ENCODE peak calls at places on chromosomes 7 and 10, in six cellular contexts. E is NAMALWA, M is ecto neural progenitor cell, K is chondrocyte, A is head of caudate nucleus, F is NCI-H774. H is an unnamed sample.

GRCh38 chr10:88232029-88232895 is 350.9 kb downstream of the RNLS start:
- DNase-seq in E (no peak), M (no peak), K (no peak), A (no peak), F (no peak), H (peak; percentile 50)

GRCh38 chr10:92688927-92689662 is 660 bp upstream of the HHEX start:
- DNase-seq in E (peak; percentile 53), M (peak; percentile 66), K (no peak), A (no peak), F (no peak), H (peak; percentile 48)

GRCh38 chr10:119340893-119341235 is 133.5 kb downstream of the GRK5 start:
- DNase-seq in E (no peak), M (no peak), K (no peak), A (no peak), F (no peak), H (no peak)

GRCh38 chr7:16644624-16644986 is 949 bp downstream of the ANKMY2 start:
- DNase-seq in E (no peak), M (peak; percentile 61), K (peak; percentile 81), A (peak; percentile 27), F (no peak), H (peak; percentile 52)

GRCh38 chr10:71694567-71694968 is 25.0 kb downstream of the C10orf105 start:
- DNase-seq in E (peak; percentile 74), M (no peak), K (no peak), A (no peak), F (no peak), H (no peak)

GRCh38 chr10:70130878-70131559 is 1.6 kb downstream of the AIFM2 start:
- DNase-seq in E (no peak), M (no peak), K (no peak), A (no peak), F (no peak), H (peak; percentile 46)

GRCh38 chr7:87833130-87833529 is 43.0 kb downstream of the SLC25A40 start:
- DNase-seq in E (no peak), M (no peak), K (no peak), A (no peak), F (no peak), H (no peak)

GRCh38 chr7:22969010-22969431 is 44.9 kb downstream of the HYCC1 start:
- DNase-seq in E (no peak), M (no peak), K (no peak), A (no peak), F (no peak), H (no peak)

GRCh38 chr7:87107949-87108757 is 44.1 kb upstream of the DMTF1 start:
- DNase-seq in E (no peak), M (no peak), K (no peak), A (peak; percentile 11), F (no peak), H (no peak)

GRCh38 chr10:100637785-100638184 is 102.0 kb downstream of the HIF1AN start:
- DNase-seq in E (peak; percentile 46), M (peak; percentile 86), K (no peak), A (no peak), F (no peak), H (no peak)

GRCh38 chr10:83545901-83546391 is 593.4 kb upstream of the GHITM start:
- DNase-seq in E (peak; percentile 56), M (peak; percentile 65), K (no peak), A (no peak), F (no peak), H (peak; percentile 6)

GRCh38 chr10:101789686-101790085 is 6.4 kb upstream of the NPM3 start:
- DNase-seq in E (no peak), M (no peak), K (no peak), A (no peak), F (no peak), H (no peak)

GRCh38 chr7:38070718-38071117 is 107.3 kb upstream of the STARD3NL start:
- DNase-seq in E (peak; percentile 6), M (no peak), K (no peak), A (no peak), F (no peak), H (peak; percentile 22)